ENCODE peak calls at places on chromosome 5, in nine cellular contexts. C is activated naive CD4-positive, alpha-beta T cell treated with anti-CD3 and anti-CD28 coated beads, Interleukin-2, amount 50 U/mL, for 16 hours; S is iPS DF 6.9; O is T follicular helper cell; R is naive thymus-derived CD8-positive, alpha-beta T cell; P is stimulated activated effector memory CD8-positive, alpha-beta T cell treated with anti-CD3 and anti-CD28 coated beads, Interleukin-12 subunit alpha, Interleukin-12 subunit beta, amount 100 ng/mL, for 72 hours; K is EL; E is pulmonary artery endothelial cell; A is amniotic stem cell. T is an unnamed sample.

GRCh38 chr5:932628-933250 is 40.1 kb downstream of the TRIP13 start:
- DNase-seq in R (no peak), P (no peak), O (no peak), C (no peak), A (no peak), E (no peak), S (no peak), K (no peak), T (peak)

GRCh38 chr5:56951131-56951945 is 585 bp downstream of the MIER3 start:
- DNase-seq in P (peak), K (peak), A (peak), C (peak), O (peak), S (no peak), R (no peak), E (no peak), T (peak)

GRCh38 chr5:10420926-10421325 is 20.8 kb upstream of the ROPN1L start:
- DNase-seq in A (no peak), K (peak), C (no peak), R (no peak), O (no peak), P (no peak), E (no peak), S (no peak), T (no peak)

GRCh38 chr5:123672067-123672466 is 160.1 kb downstream of the CSNK1G3 start:
- DNase-seq in R (no peak), O (no peak), A (no peak), C (no peak), K (no peak), S (no peak), P (no peak), E (no peak), T (no peak)

GRCh38 chr5:95283761-95284511 is 958 bp downstream of the MCTP1 start:
- DNase-seq in O (no peak), K (peak), C (no peak), S (no peak), R (no peak), P (peak), A (no peak), E (no peak), T (peak)

GRCh38 chr5:134524826-134525686 is at the start of gene JADE2:
- DNase-seq in O (peak), A (peak), E (no peak), P (peak), K (peak), C (peak), R (peak), S (no peak), T (peak)

GRCh38 chr5:138696501-138696900 is 56.7 kb upstream of the CTNNA1 start:
- DNase-seq in A (peak), O (no peak), R (no peak), E (peak), S (no peak), C (no peak), K (peak), P (no peak), T (peak)

GRCh38 chr5:94228791-94229190 is 389.6 kb downstream of the KIAA0825 start:
- DNase-seq in O (no peak), A (no peak), K (no peak), C (no peak), P (no peak), R (no peak), E (no peak), S (no peak), T (no peak)

GRCh38 chr5:139670369-139671095 is 22.4 kb downstream of the CXXC5 start:
- DNase-seq in S (no peak), A (no peak), C (no peak), O (no peak), E (no peak), R (peak), P (no peak), K (no peak), T (peak)

GRCh38 chr5:102731704-102732103 is 23.4 kb upstream of the PAM start:
- DNase-seq in K (no peak), S (no peak), C (no peak), A (no peak), P (no peak), R (no peak), O (no peak), E (no peak), T (no peak)

GRCh38 chr5:395156-395920 is 47.6 kb upstream of the EXOC3 start:
- DNase-seq in P (no peak), E (peak), K (peak), A (peak), S (no peak), C (no peak), O (no peak), R (no peak), T (peak)

GRCh38 chr5:180629703-180630382 is 19.6 kb downstream of the FLT4 start:
- DNase-seq in P (no peak), A (no peak), R (peak), K (no peak), C (no peak), E (no peak), S (no peak), O (no peak), T (no peak)

GRCh38 chr5:88686743-88687142 is 196.2 kb downstream of the MEF2C start:
- DNase-seq in C (no peak), P (no peak), R (no peak), K (no peak), A (no peak), E (no peak), S (no peak), O (no peak), T (no peak)

GRCh38 chr5:15222156-15222555 is 277.8 kb upstream of the FBXL7 start:
- DNase-seq in A (no peak), S (no peak), R (no peak), P (no peak), K (peak), O (no peak), C (no peak), E (no peak), T (no peak)

GRCh38 chr5:146862641-146863040 is 15.9 kb downstream of the PPP2R2B start:
- DNase-seq in R (no peak), P (no peak), K (no peak), A (no peak), E (no peak), O (no peak), S (no peak), C (no peak), T (no peak)

GRCh38 chr5:147407094-147407681 is 102.7 kb downstream of the DPYSL3 start:
- DNase-seq in K (no peak), A (no peak), R (no peak), E (no peak), S (no peak), O (no peak), P (no peak), C (no peak), T (no peak)

GRCh38 chr5:112734597-112734996 is 3.1 kb upstream of the APC start:
- DNase-seq in R (no peak), S (no peak), O (no peak), E (no peak), K (no peak), A (no peak), C (no peak), P (no peak), T (no peak)

GRCh38 chr5:159628703-159629102 is 287.6 kb upstream of the ADRA1B start:
- DNase-seq in A (no peak), K (no peak), S (no peak), R (no peak), O (no peak), C (no peak), P (no peak), E (no peak), T (no peak)

GRCh38 chr5:41707853-41708603 is 162.2 kb downstream of the OXCT1 start:
- DNase-seq in E (peak), R (no peak), A (peak), S (peak), O (no peak), K (peak), P (no peak), C (no peak), T (peak)

GRCh38 chr5:122316652-122317051 is 4.6 kb downstream of the SNCAIP start:
- DNase-seq in E (no peak), C (no peak), R (no peak), O (no peak), S (no peak), P (no peak), K (no peak), A (no peak), T (no peak)

GRCh38 chr5:52870448-52870847 is 82.7 kb downstream of the ITGA1 start:
- DNase-seq in S (no peak), P (no peak), R (no peak), C (no peak), K (no peak), E (peak), O (no peak), A (no peak), T (peak)

GRCh38 chr5:42591026-42591425 is 165.6 kb upstream of the CCDC152 start:
- DNase-seq in R (no peak), C (no peak), O (no peak), P (no peak), S (no peak), E (no peak), K (no peak), A (no peak), T (no peak)

GRCh38 chr5:9009931-9010652 is 535.8 kb downstream of the SEMA5A start:
- DNase-seq in S (no peak), E (no peak), C (no peak), R (no peak), K (peak), O (no peak), A (no peak), P (no peak), T (no peak)

T was measured in dermis blood vessel endothelial cell.